ENCODE peak calls at places on chromosomes 16 and 17, in ten cellular contexts. A is transverse colon, N is A549, I is sigmoid colon, O is tibial nerve, U is ovary, D is stomach, V is suprapubic skin, S is upper lobe of left lung, H is SK-N-SH. G is an unnamed sample.
A peak's percentile ranks its signal among the peaks of the same experiment; 100 is the strongest.

GRCh38 chr17:40932608-40933007 is 4.8 kb downstream of the KRT23 start:
- DNase-seq in A (no peak), N (no peak), I (no peak), O (no peak), U (no peak), D (no peak), V (no peak), S (no peak), H (no peak), G (no peak)

GRCh38 chr17:39197380-39198185 is at the start of gene CACNB1:
- DNase-seq in A (peak; percentile 82), N (peak; percentile 78), I (peak; percentile 90), O (peak; percentile 64), U (peak; percentile 84), D (peak; percentile 72), V (peak; percentile 86), S (peak; percentile 86), H (peak; percentile 95), G (no peak)

GRCh38 chr16:23079683-23080221 is 69.5 kb downstream of the USP31 start:
- DNase-seq in A (peak; percentile 68), N (peak; percentile 82), I (no peak), O (no peak), U (no peak), D (no peak), V (no peak), S (no peak), H (no peak), G (no peak)

GRCh38 chr17:79836952-79837887 is 2.0 kb downstream of the CBX4 start:
- DNase-seq in A (peak; percentile 91), N (peak; percentile 94), I (peak; percentile 93), O (no peak), U (peak; percentile 47), D (peak; percentile 96), V (peak; percentile 87), S (peak; percentile 96), H (peak; percentile 68), G (no peak)

GRCh38 chr16:82658796-82659195 is 32.0 kb downstream of the CDH13 start:
- DNase-seq in A (no peak), N (no peak), I (no peak), O (no peak), U (no peak), D (no peak), V (no peak), S (no peak), H (no peak), G (no peak)

GRCh38 chr16:84754353-84754856 is 54.6 kb downstream of the USP10 start:
- DNase-seq in A (peak; percentile 71), N (peak; percentile 86), I (peak; percentile 85), O (peak; percentile 96), U (no peak), D (peak; percentile 67), V (no peak), S (peak; percentile 65), H (peak; percentile 62), G (no peak)

GRCh38 chr16:30720694-30721093 is 21.7 kb downstream of the SRCAP start:
- DNase-seq in A (no peak), N (no peak), I (peak; percentile 36), O (no peak), U (no peak), D (no peak), V (no peak), S (no peak), H (no peak), G (no peak)

GRCh38 chr17:73203788-73204479 is 11.1 kb downstream of the COG1 start:
- DNase-seq in A (no peak), N (no peak), I (no peak), O (no peak), U (no peak), D (no peak), V (no peak), S (no peak), H (no peak), G (no peak)

GRCh38 chr17:10652984-10653680 is 4.0 kb downstream of the MYH3 start:
- DNase-seq in A (no peak), N (no peak), I (no peak), O (no peak), U (no peak), D (no peak), V (no peak), S (no peak), H (no peak), G (no peak)

GRCh38 chr17:57561072-57561861 is 183.8 kb downstream of the CCDC182 start:
- DNase-seq in A (no peak), N (no peak), I (no peak), O (no peak), U (no peak), D (no peak), V (no peak), S (no peak), H (no peak), G (no peak)

DNA sequence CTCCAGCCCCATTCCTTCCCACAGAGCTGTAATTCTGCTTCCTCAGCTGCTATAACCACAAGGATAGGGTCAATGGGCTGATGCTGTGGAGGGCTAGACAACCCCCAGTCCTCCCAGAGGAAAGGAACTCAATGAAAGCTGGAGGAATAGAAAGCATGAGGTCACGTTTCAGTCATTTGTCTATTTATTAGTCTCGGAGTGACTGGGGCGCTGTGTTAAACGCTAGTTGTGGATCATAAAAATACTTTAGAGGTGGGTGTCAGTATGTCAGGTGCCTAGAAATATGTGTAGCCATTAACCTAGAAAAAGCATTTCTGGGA is 791 bp upstream of the CCL3L1 start:
- DNase-seq in A (no peak), N (no peak), I (no peak), O (no peak), U (no peak), D (no peak), V (no peak), S (no peak), H (no peak), G (no peak)
- TF ChIP-seq EP300 in A (no peak), N (no peak), I (no peak), O (no peak), U (no peak), D (no peak), V (no peak), S (no peak), H (no peak), G (no peak)

DNA sequence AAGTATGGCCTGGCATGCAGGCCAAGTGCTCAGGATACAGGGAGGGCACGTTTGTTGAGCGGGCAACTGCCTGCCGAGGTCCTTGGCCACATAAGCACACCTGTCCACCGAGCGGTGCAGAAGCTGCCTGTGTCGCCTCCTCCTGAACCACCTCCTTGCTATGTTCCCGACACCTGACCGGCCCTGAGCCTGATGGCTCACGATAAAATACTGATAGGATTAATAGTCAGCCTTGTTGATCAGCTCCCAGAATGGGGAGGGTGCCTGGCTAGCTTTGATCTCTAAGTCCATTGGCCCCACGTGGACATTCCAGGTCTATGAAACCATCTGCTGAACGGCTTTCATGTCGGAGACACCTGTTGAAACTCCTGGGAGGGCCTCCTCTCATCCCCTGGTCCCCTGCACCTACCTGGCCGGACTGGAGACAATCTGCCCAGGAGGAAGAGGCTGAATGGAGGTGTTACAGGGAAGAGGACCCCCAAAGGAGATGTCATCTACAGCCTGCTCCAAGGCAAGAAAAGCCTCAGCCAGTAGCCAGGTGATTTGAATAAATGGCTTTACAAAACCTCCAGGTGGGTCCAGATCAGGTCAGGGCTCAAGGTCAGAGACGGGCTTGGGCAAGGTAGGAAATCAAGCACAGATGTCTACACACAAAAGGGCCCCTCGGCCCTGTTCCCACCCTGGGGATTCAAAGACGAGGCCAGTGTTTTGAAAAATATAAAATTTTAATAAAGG is 33.4 kb downstream of the AXIN2 start:
- DNase-seq in A (no peak), N (no peak), I (no peak), O (no peak), U (no peak), D (no peak), V (no peak), S (no peak), H (no peak), G (no peak)
- TF ChIP-seq EP300 in A (no peak), N (no peak), I (no peak), O (no peak), U (no peak), D (no peak), V (no peak), S (no peak), H (no peak), G (no peak)

GRCh38 chr16:25693621-25694020 is 1.9 kb downstream of the HS3ST4 start:
- DNase-seq in A (no peak), N (no peak), I (no peak), O (no peak), U (no peak), D (no peak), V (no peak), S (no peak), H (no peak), G (no peak)
- TF ChIP-seq EP300 in A (no peak), N (no peak), I (no peak), O (no peak), U (no peak), D (no peak), V (no peak), S (no peak), H (no peak), G (no peak)

DNA sequence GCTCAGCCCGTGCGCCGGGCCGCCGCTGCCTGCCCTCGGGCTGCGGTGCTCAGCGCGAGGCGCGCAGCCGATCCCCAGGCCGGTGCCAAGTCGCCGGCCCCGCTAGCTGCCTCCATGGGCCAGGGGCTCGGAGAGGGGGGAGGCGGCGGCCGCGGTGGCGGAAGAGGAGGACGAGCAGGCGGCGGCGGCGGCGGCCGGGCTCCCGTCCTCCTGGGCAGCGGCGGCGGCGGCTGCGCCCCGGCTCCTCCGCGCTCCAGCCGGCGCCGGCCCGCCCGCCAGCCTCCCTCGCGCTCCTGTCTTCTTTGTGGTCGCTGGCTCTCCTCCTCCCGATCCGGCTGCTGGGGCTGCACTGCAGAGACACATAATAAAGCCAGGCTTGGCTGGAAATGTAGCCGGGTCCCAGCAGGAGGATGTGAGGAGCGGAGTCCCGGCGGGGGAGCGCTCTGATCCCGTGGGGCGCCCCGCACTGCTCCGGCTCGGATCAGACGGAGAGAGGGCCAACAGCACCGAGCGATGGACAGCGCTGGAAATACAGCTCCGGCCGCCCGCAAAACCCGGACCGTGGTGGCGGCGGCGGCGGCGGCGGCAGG is 924 bp upstream of the ZNF423 start:
- DNase-seq in A (peak; percentile 86), N (peak; percentile 78), I (peak; percentile 91), O (peak; percentile 64), U (peak; percentile 83), D (peak; percentile 74), V (no peak), S (peak; percentile 65), H (peak; percentile 92), G (no peak)
- TF ChIP-seq EP300 in A (no peak), N (no peak), I (no peak), O (peak; percentile 18), U (no peak), D (no peak), V (no peak), S (no peak), H (no peak), G (no peak)

GRCh38 chr16:81616321-81617020 is 162.6 kb upstream of the PLCG2 start:
- DNase-seq in A (peak; percentile 77), N (no peak), I (peak; percentile 86), O (peak; percentile 29), U (peak; percentile 57), D (peak; percentile 73), V (peak; percentile 75), S (peak; percentile 72), H (peak; percentile 65), G (no peak)
- TF ChIP-seq EP300 in A (no peak), N (no peak), I (no peak), O (no peak), U (no peak), D (no peak), V (no peak), S (no peak), H (no peak), G (no peak)

G was measured in esophagus muscularis mucosa.